ENCODE peak calls at places on chromosomes 1 and 21, in eight cellular contexts. One of them, this sample, is unnamed.

GRCh38 chr1:39407889-39408640 is 83.4 kb upstream of the BMP8A start:
- DNase-seq in activated gamma-delta T cell treated with Interleukin-2 at 50 U/mL for 16 hours: no peak
- DNase-seq in cortex of kidney: no peak
- DNase-seq in M059J: peak; percentile 49
- DNase-seq in NCI-H1092 treated with DMSO at 0.1 percent for 48 hours: peak; percentile 75
- DNase-seq in Caki2: peak; percentile 40
- DNase-seq in COR-L47: no peak
- DNase-seq in T-helper 17 cell: no peak
- DNase-seq in this sample: peak; percentile 41

GRCh38 chr1:181100015-181100905 is 11.8 kb downstream of the IER5 start:
- DNase-seq in activated gamma-delta T cell treated with Interleukin-2 at 50 U/mL for 16 hours: no peak
- DNase-seq in cortex of kidney: no peak
- DNase-seq in M059J: peak; percentile 70
- DNase-seq in NCI-H1092 treated with DMSO at 0.1 percent for 48 hours: no peak
- DNase-seq in Caki2: no peak
- DNase-seq in COR-L47: no peak
- DNase-seq in T-helper 17 cell: no peak
- DNase-seq in this sample: no peak

GRCh38 chr21:15138475-15138874 is 73.7 kb upstream of the NRIP1 start:
- DNase-seq in activated gamma-delta T cell treated with Interleukin-2 at 50 U/mL for 16 hours: no peak
- DNase-seq in cortex of kidney: no peak
- DNase-seq in M059J: no peak
- DNase-seq in NCI-H1092 treated with DMSO at 0.1 percent for 48 hours: peak; percentile 33
- DNase-seq in Caki2: no peak
- DNase-seq in COR-L47: peak; percentile 72
- DNase-seq in T-helper 17 cell: no peak
- DNase-seq in this sample: peak; percentile 29

GRCh38 chr1:150422541-150422940 is 58.6 kb downstream of the RPRD2 start:
- DNase-seq in activated gamma-delta T cell treated with Interleukin-2 at 50 U/mL for 16 hours: no peak
- DNase-seq in cortex of kidney: no peak
- DNase-seq in M059J: no peak
- DNase-seq in NCI-H1092 treated with DMSO at 0.1 percent for 48 hours: no peak
- DNase-seq in Caki2: no peak
- DNase-seq in COR-L47: no peak
- DNase-seq in T-helper 17 cell: no peak
- DNase-seq in this sample: no peak

GRCh38 chr1:37047487-37047886 is 13.2 kb upstream of the GRIK3 start:
- DNase-seq in activated gamma-delta T cell treated with Interleukin-2 at 50 U/mL for 16 hours: no peak
- DNase-seq in cortex of kidney: no peak
- DNase-seq in M059J: no peak
- DNase-seq in NCI-H1092 treated with DMSO at 0.1 percent for 48 hours: peak; percentile 19
- DNase-seq in Caki2: no peak
- DNase-seq in COR-L47: no peak
- DNase-seq in T-helper 17 cell: no peak
- DNase-seq in this sample: no peak

GRCh38 chr1:201511925-201512539 is 5.1 kb upstream of the CSRP1 start:
- DNase-seq in activated gamma-delta T cell treated with Interleukin-2 at 50 U/mL for 16 hours: no peak
- DNase-seq in cortex of kidney: no peak
- DNase-seq in M059J: peak; percentile 38
- DNase-seq in NCI-H1092 treated with DMSO at 0.1 percent for 48 hours: peak; percentile 13
- DNase-seq in Caki2: no peak
- DNase-seq in COR-L47: no peak
- DNase-seq in T-helper 17 cell: no peak
- DNase-seq in this sample: no peak

GRCh38 chr1:160045653-160046052 is 13.9 kb upstream of the PIGM start:
- DNase-seq in activated gamma-delta T cell treated with Interleukin-2 at 50 U/mL for 16 hours: no peak
- DNase-seq in cortex of kidney: no peak
- DNase-seq in M059J: no peak
- DNase-seq in NCI-H1092 treated with DMSO at 0.1 percent for 48 hours: no peak
- DNase-seq in Caki2: no peak
- DNase-seq in COR-L47: no peak
- DNase-seq in T-helper 17 cell: no peak
- DNase-seq in this sample: no peak

GRCh38 chr1:60573726-60574409 is 500.3 kb upstream of the C1orf87 start:
- DNase-seq in activated gamma-delta T cell treated with Interleukin-2 at 50 U/mL for 16 hours: no peak
- DNase-seq in cortex of kidney: no peak
- DNase-seq in M059J: peak; percentile 19
- DNase-seq in NCI-H1092 treated with DMSO at 0.1 percent for 48 hours: no peak
- DNase-seq in Caki2: no peak
- DNase-seq in COR-L47: no peak
- DNase-seq in T-helper 17 cell: no peak
- DNase-seq in this sample: no peak

GRCh38 chr1:11563560-11564069 is 84.7 kb downstream of the DISP3 start:
- DNase-seq in activated gamma-delta T cell treated with Interleukin-2 at 50 U/mL for 16 hours: no peak
- DNase-seq in cortex of kidney: no peak
- DNase-seq in M059J: peak; percentile 34
- DNase-seq in NCI-H1092 treated with DMSO at 0.1 percent for 48 hours: peak; percentile 77
- DNase-seq in Caki2: no peak
- DNase-seq in COR-L47: peak; percentile 10
- DNase-seq in T-helper 17 cell: no peak
- DNase-seq in this sample: peak; percentile 77

GRCh38 chr1:29812397-29813135 is 576.2 kb downstream of the PTPRU start:
- DNase-seq in activated gamma-delta T cell treated with Interleukin-2 at 50 U/mL for 16 hours: no peak
- DNase-seq in cortex of kidney: no peak
- DNase-seq in M059J: no peak
- DNase-seq in NCI-H1092 treated with DMSO at 0.1 percent for 48 hours: no peak
- DNase-seq in Caki2: no peak
- DNase-seq in COR-L47: no peak
- DNase-seq in T-helper 17 cell: no peak
- DNase-seq in this sample: no peak

GRCh38 chr1:47440849-47441170 is 3.0 kb downstream of the FOXD2 start:
- DNase-seq in activated gamma-delta T cell treated with Interleukin-2 at 50 U/mL for 16 hours: no peak
- DNase-seq in cortex of kidney: no peak
- DNase-seq in M059J: peak; percentile 39
- DNase-seq in NCI-H1092 treated with DMSO at 0.1 percent for 48 hours: no peak
- DNase-seq in Caki2: no peak
- DNase-seq in COR-L47: no peak
- DNase-seq in T-helper 17 cell: no peak
- DNase-seq in this sample: no peak

GRCh38 chr1:25572708-25573590 is 29.5 kb downstream of the LDLRAP1 start:
- DNase-seq in activated gamma-delta T cell treated with Interleukin-2 at 50 U/mL for 16 hours: peak; percentile 53
- DNase-seq in cortex of kidney: no peak
- DNase-seq in M059J: peak; percentile 38
- DNase-seq in NCI-H1092 treated with DMSO at 0.1 percent for 48 hours: no peak
- DNase-seq in Caki2: peak; percentile 14
- DNase-seq in COR-L47: no peak
- DNase-seq in T-helper 17 cell: no peak
- DNase-seq in this sample: peak; percentile 48

GRCh38 chr21:34536820-34537219 is 24.8 kb upstream of the KCNE1 start:
- DNase-seq in activated gamma-delta T cell treated with Interleukin-2 at 50 U/mL for 16 hours: no peak
- DNase-seq in cortex of kidney: no peak
- DNase-seq in M059J: peak; percentile 92
- DNase-seq in NCI-H1092 treated with DMSO at 0.1 percent for 48 hours: no peak
- DNase-seq in Caki2: no peak
- DNase-seq in COR-L47: no peak
- DNase-seq in T-helper 17 cell: no peak
- DNase-seq in this sample: no peak

GRCh38 chr1:46399307-46399706 is 5.2 kb downstream of the FAAH start:
- DNase-seq in activated gamma-delta T cell treated with Interleukin-2 at 50 U/mL for 16 hours: no peak
- DNase-seq in cortex of kidney: no peak
- DNase-seq in M059J: no peak
- DNase-seq in NCI-H1092 treated with DMSO at 0.1 percent for 48 hours: no peak
- DNase-seq in Caki2: no peak
- DNase-seq in COR-L47: no peak
- DNase-seq in T-helper 17 cell: no peak
- DNase-seq in this sample: peak; percentile 11

GRCh38 chr1:225816643-225817538 is 7.0 kb downstream of the EPHX1 start:
- DNase-seq in activated gamma-delta T cell treated with Interleukin-2 at 50 U/mL for 16 hours: no peak
- DNase-seq in cortex of kidney: no peak
- DNase-seq in M059J: peak; percentile 27
- DNase-seq in NCI-H1092 treated with DMSO at 0.1 percent for 48 hours: peak; percentile 39
- DNase-seq in Caki2: no peak
- DNase-seq in COR-L47: no peak
- DNase-seq in T-helper 17 cell: no peak
- DNase-seq in this sample: no peak

GRCh38 chr1:244757091-244757939 is 78.1 kb upstream of the COX20 start:
- DNase-seq in activated gamma-delta T cell treated with Interleukin-2 at 50 U/mL for 16 hours: no peak
- DNase-seq in cortex of kidney: no peak
- DNase-seq in M059J: peak; percentile 50
- DNase-seq in NCI-H1092 treated with DMSO at 0.1 percent for 48 hours: peak; percentile 55
- DNase-seq in Caki2: no peak
- DNase-seq in COR-L47: peak; percentile 8
- DNase-seq in T-helper 17 cell: no peak
- DNase-seq in this sample: no peak

GRCh38 chr1:21174230-21174629 is 2.5 kb downstream of the EIF4G3 start:
- DNase-seq in activated gamma-delta T cell treated with Interleukin-2 at 50 U/mL for 16 hours: no peak
- DNase-seq in cortex of kidney: no peak
- DNase-seq in M059J: no peak
- DNase-seq in NCI-H1092 treated with DMSO at 0.1 percent for 48 hours: no peak
- DNase-seq in Caki2: no peak
- DNase-seq in COR-L47: no peak
- DNase-seq in T-helper 17 cell: no peak
- DNase-seq in this sample: no peak

GRCh38 chr1:30706528-30706927 is 16.9 kb downstream of the MATN1 start:
- DNase-seq in activated gamma-delta T cell treated with Interleukin-2 at 50 U/mL for 16 hours: no peak
- DNase-seq in cortex of kidney: no peak
- DNase-seq in M059J: peak; percentile 49
- DNase-seq in NCI-H1092 treated with DMSO at 0.1 percent for 48 hours: peak; percentile 75
- DNase-seq in Caki2: peak; percentile 43
- DNase-seq in COR-L47: peak; percentile 63
- DNase-seq in T-helper 17 cell: no peak
- DNase-seq in this sample: no peak

GRCh38 chr1:189673223-189673622 is 804.4 kb downstream of the BRINP3 start:
- DNase-seq in activated gamma-delta T cell treated with Interleukin-2 at 50 U/mL for 16 hours: no peak
- DNase-seq in cortex of kidney: no peak
- DNase-seq in M059J: no peak
- DNase-seq in NCI-H1092 treated with DMSO at 0.1 percent for 48 hours: no peak
- DNase-seq in Caki2: no peak
- DNase-seq in COR-L47: no peak
- DNase-seq in T-helper 17 cell: no peak
- DNase-seq in this sample: no peak

GRCh38 chr21:40841524-40842196 is 5.3 kb downstream of the DSCAM start:
- DNase-seq in activated gamma-delta T cell treated with Interleukin-2 at 50 U/mL for 16 hours: no peak
- DNase-seq in cortex of kidney: no peak
- DNase-seq in M059J: peak; percentile 37
- DNase-seq in NCI-H1092 treated with DMSO at 0.1 percent for 48 hours: peak; percentile 95
- DNase-seq in Caki2: peak; percentile 63
- DNase-seq in COR-L47: peak; percentile 93
- DNase-seq in T-helper 17 cell: no peak
- DNase-seq in this sample: peak; percentile 6

GRCh38 chr1:35499652-35500176 is 57.5 kb downstream of the KIAA0319L start:
- DNase-seq in activated gamma-delta T cell treated with Interleukin-2 at 50 U/mL for 16 hours: peak; percentile 34
- DNase-seq in cortex of kidney: no peak
- DNase-seq in M059J: no peak
- DNase-seq in NCI-H1092 treated with DMSO at 0.1 percent for 48 hours: no peak
- DNase-seq in Caki2: no peak
- DNase-seq in COR-L47: no peak
- DNase-seq in T-helper 17 cell: no peak
- DNase-seq in this sample: no peak

GRCh38 chr1:31505884-31506497 is 70.3 kb upstream of the TINAGL1 start:
- DNase-seq in activated gamma-delta T cell treated with Interleukin-2 at 50 U/mL for 16 hours: no peak
- DNase-seq in cortex of kidney: no peak
- DNase-seq in M059J: peak; percentile 94
- DNase-seq in NCI-H1092 treated with DMSO at 0.1 percent for 48 hours: no peak
- DNase-seq in Caki2: no peak
- DNase-seq in COR-L47: no peak
- DNase-seq in T-helper 17 cell: no peak
- DNase-seq in this sample: no peak

GRCh38 chr1:182143154-182143657 is 81.7 kb upstream of the ZNF648 start:
- DNase-seq in activated gamma-delta T cell treated with Interleukin-2 at 50 U/mL for 16 hours: peak; percentile 90
- DNase-seq in cortex of kidney: no peak
- DNase-seq in M059J: peak; percentile 80
- DNase-seq in NCI-H1092 treated with DMSO at 0.1 percent for 48 hours: peak; percentile 93
- DNase-seq in Caki2: peak; percentile 55
- DNase-seq in COR-L47: peak; percentile 76
- DNase-seq in T-helper 17 cell: peak; percentile 77
- DNase-seq in this sample: peak; percentile 68

GRCh38 chr1:207876129-207876528 is 34.8 kb downstream of the CD34 start:
- DNase-seq in activated gamma-delta T cell treated with Interleukin-2 at 50 U/mL for 16 hours: no peak
- DNase-seq in cortex of kidney: no peak
- DNase-seq in M059J: no peak
- DNase-seq in NCI-H1092 treated with DMSO at 0.1 percent for 48 hours: no peak
- DNase-seq in Caki2: no peak
- DNase-seq in COR-L47: no peak
- DNase-seq in T-helper 17 cell: no peak
- DNase-seq in this sample: no peak

GRCh38 chr1:39034114-39034654 is 8.0 kb downstream of the NDUFS5 start:
- DNase-seq in activated gamma-delta T cell treated with Interleukin-2 at 50 U/mL for 16 hours: no peak
- DNase-seq in cortex of kidney: no peak
- DNase-seq in M059J: no peak
- DNase-seq in NCI-H1092 treated with DMSO at 0.1 percent for 48 hours: no peak
- DNase-seq in Caki2: no peak
- DNase-seq in COR-L47: no peak
- DNase-seq in T-helper 17 cell: no peak
- DNase-seq in this sample: no peak

GRCh38 chr21:42279341-42279871 is 35.8 kb downstream of the TFF3 start:
- DNase-seq in activated gamma-delta T cell treated with Interleukin-2 at 50 U/mL for 16 hours: no peak
- DNase-seq in cortex of kidney: no peak
- DNase-seq in M059J: no peak
- DNase-seq in NCI-H1092 treated with DMSO at 0.1 percent for 48 hours: no peak
- DNase-seq in Caki2: no peak
- DNase-seq in COR-L47: no peak
- DNase-seq in T-helper 17 cell: no peak
- DNase-seq in this sample: no peak

GRCh38 chr1:227950735-227951224 is 3.0 kb upstream of the WNT9A start:
- DNase-seq in activated gamma-delta T cell treated with Interleukin-2 at 50 U/mL for 16 hours: no peak
- DNase-seq in cortex of kidney: no peak
- DNase-seq in M059J: no peak
- DNase-seq in NCI-H1092 treated with DMSO at 0.1 percent for 48 hours: no peak
- DNase-seq in Caki2: no peak
- DNase-seq in COR-L47: no peak
- DNase-seq in T-helper 17 cell: no peak
- DNase-seq in this sample: no peak

GRCh38 chr1:165696625-165697100 is 1.7 kb downstream of the ALDH9A1 start:
- DNase-seq in activated gamma-delta T cell treated with Interleukin-2 at 50 U/mL for 16 hours: no peak
- DNase-seq in cortex of kidney: no peak
- DNase-seq in M059J: peak; percentile 78
- DNase-seq in NCI-H1092 treated with DMSO at 0.1 percent for 48 hours: no peak
- DNase-seq in Caki2: no peak
- DNase-seq in COR-L47: no peak
- DNase-seq in T-helper 17 cell: no peak
- DNase-seq in this sample: no peak

GRCh38 chr1:221636096-221636495 is 105.8 kb downstream of the DUSP10 start:
- DNase-seq in activated gamma-delta T cell treated with Interleukin-2 at 50 U/mL for 16 hours: no peak
- DNase-seq in cortex of kidney: no peak
- DNase-seq in M059J: no peak
- DNase-seq in NCI-H1092 treated with DMSO at 0.1 percent for 48 hours: no peak
- DNase-seq in Caki2: no peak
- DNase-seq in COR-L47: no peak
- DNase-seq in T-helper 17 cell: no peak
- DNase-seq in this sample: no peak

GRCh38 chr1:60984066-60984799 is 98.1 kb upstream of the NFIA start:
- DNase-seq in activated gamma-delta T cell treated with Interleukin-2 at 50 U/mL for 16 hours: no peak
- DNase-seq in cortex of kidney: no peak
- DNase-seq in M059J: peak; percentile 49
- DNase-seq in NCI-H1092 treated with DMSO at 0.1 percent for 48 hours: no peak
- DNase-seq in Caki2: no peak
- DNase-seq in COR-L47: no peak
- DNase-seq in T-helper 17 cell: no peak
- DNase-seq in this sample: no peak

GRCh38 chr1:156346636-156347035 is 8.3 kb downstream of the TSACC start:
- DNase-seq in activated gamma-delta T cell treated with Interleukin-2 at 50 U/mL for 16 hours: no peak
- DNase-seq in cortex of kidney: no peak
- DNase-seq in M059J: no peak
- DNase-seq in NCI-H1092 treated with DMSO at 0.1 percent for 48 hours: no peak
- DNase-seq in Caki2: no peak
- DNase-seq in COR-L47: no peak
- DNase-seq in T-helper 17 cell: no peak
- DNase-seq in this sample: no peak

GRCh38 chr1:94792876-94793605 is 27.1 kb upstream of the SLC44A3 start:
- DNase-seq in activated gamma-delta T cell treated with Interleukin-2 at 50 U/mL for 16 hours: no peak
- DNase-seq in cortex of kidney: no peak
- DNase-seq in M059J: peak; percentile 76
- DNase-seq in NCI-H1092 treated with DMSO at 0.1 percent for 48 hours: no peak
- DNase-seq in Caki2: no peak
- DNase-seq in COR-L47: no peak
- DNase-seq in T-helper 17 cell: no peak
- DNase-seq in this sample: no peak

GRCh38 chr1:36523850-36524249 is 41.1 kb upstream of the CSF3R start:
- DNase-seq in activated gamma-delta T cell treated with Interleukin-2 at 50 U/mL for 16 hours: no peak
- DNase-seq in cortex of kidney: no peak
- DNase-seq in M059J: no peak
- DNase-seq in NCI-H1092 treated with DMSO at 0.1 percent for 48 hours: no peak
- DNase-seq in Caki2: no peak
- DNase-seq in COR-L47: no peak
- DNase-seq in T-helper 17 cell: no peak
- DNase-seq in this sample: peak; percentile 3

GRCh38 chr1:6880951-6881690 is 95.9 kb downstream of the CAMTA1 start:
- DNase-seq in activated gamma-delta T cell treated with Interleukin-2 at 50 U/mL for 16 hours: no peak
- DNase-seq in cortex of kidney: no peak
- DNase-seq in M059J: no peak
- DNase-seq in NCI-H1092 treated with DMSO at 0.1 percent for 48 hours: no peak
- DNase-seq in Caki2: no peak
- DNase-seq in COR-L47: no peak
- DNase-seq in T-helper 17 cell: no peak
- DNase-seq in this sample: no peak

This sample was measured in NCI-H146.